ENCODE peak calls at places on chromosomes 16 and 17, in six cellular contexts. V, Y, T, B, Z and D are unnamed samples.

GRCh38 chr17:82917656-82918345 is 78.0 kb upstream of the ZNF750 start:
- DNase-seq in B (no peak), Z (peak), T (no peak), V (peak), Y (peak), D (peak)

GRCh38 chr16:54285414-54286066 is 1.0 kb downstream of the IRX3 start:
- DNase-seq in B (peak), T (no peak), Z (peak), V (peak), Y (peak), D (peak)

GRCh38 chr17:6052926-6053325 is 17.3 kb upstream of the WSCD1 start:
- DNase-seq in V (no peak), B (no peak), Z (no peak), T (no peak), Y (no peak), D (no peak)

GRCh38 chr17:8116779-8117178 is 1.5 kb downstream of the ALOXE3 start:
- DNase-seq in T (no peak), Z (no peak), V (peak), Y (no peak), B (no peak), D (no peak)

GRCh38 chr17:17849147-17849820 is 12.5 kb upstream of the SREBF1 start:
- DNase-seq in Y (no peak), Z (peak), V (peak), B (peak), T (peak), D (no peak)

GRCh38 chr16:2799852-2800226 is 1.6 kb downstream of the PRSS41 start:
- DNase-seq in V (peak), Y (peak), B (no peak), T (no peak), Z (no peak), D (no peak)

GRCh38 chr16:19137621-19138128 is 23.9 kb downstream of the ITPRIPL2 start:
- DNase-seq in V (no peak), Y (no peak), B (no peak), T (no peak), Z (no peak), D (no peak)

GRCh38 chr16:66401610-66402009 is 25.5 kb upstream of the BEAN1 start:
- DNase-seq in T (no peak), B (no peak), V (no peak), Y (no peak), Z (no peak), D (no peak)

GRCh38 chr17:50957600-50958575 is 91.7 kb upstream of the TOB1 start:
- DNase-seq in Y (no peak), V (no peak), B (no peak), Z (no peak), T (no peak), D (no peak)

GRCh38 chr17:1710807-1711553 is 803 bp upstream of the TLCD2 start:
- DNase-seq in Y (no peak), Z (no peak), V (no peak), T (no peak), B (no peak), D (no peak)

GRCh38 chr17:511833-512251 is 159.2 kb upstream of the RPH3AL start:
- DNase-seq in V (no peak), B (peak), T (no peak), Z (no peak), Y (no peak), D (no peak)

GRCh38 chr16:5325932-5326331 is 228.3 kb upstream of the EEF2KMT start:
- DNase-seq in Z (no peak), B (no peak), T (no peak), V (no peak), Y (no peak), D (no peak)
- TF ChIP-seq CTCF in Z (no peak), B (no peak), T (no peak), V (no peak), Y (no peak), D (no peak)

GRCh38 chr17:64741924-64742670 is 80.0 kb upstream of the SMURF2 start:
- DNase-seq in B (peak), Z (peak), T (peak), Y (no peak), V (no peak), D (no peak)

GRCh38 chr17:64741038-64741641 is 79.0 kb upstream of the SMURF2 start:
- DNase-seq in T (no peak), V (no peak), Y (no peak), Z (peak), B (peak), D (no peak)

GRCh38 chr17:64732336-64733006 is 70.4 kb upstream of the SMURF2 start:
- DNase-seq in T (no peak), Y (no peak), V (no peak), Z (no peak), B (peak), D (no peak)

GRCh38 chr17:64739316-64740058 is 77.4 kb upstream of the SMURF2 start:
- DNase-seq in B (peak), Z (peak), V (no peak), T (no peak), Y (no peak), D (peak)

GRCh38 chr17:64736804-64737492 is 74.8 kb upstream of the SMURF2 start:
- DNase-seq in T (no peak), B (peak), Z (peak), V (no peak), Y (peak), D (peak)
- TF ChIP-seq CTCF in T (no peak), B (peak), Z (peak), V (peak), Y (peak), D (peak)

DNA sequence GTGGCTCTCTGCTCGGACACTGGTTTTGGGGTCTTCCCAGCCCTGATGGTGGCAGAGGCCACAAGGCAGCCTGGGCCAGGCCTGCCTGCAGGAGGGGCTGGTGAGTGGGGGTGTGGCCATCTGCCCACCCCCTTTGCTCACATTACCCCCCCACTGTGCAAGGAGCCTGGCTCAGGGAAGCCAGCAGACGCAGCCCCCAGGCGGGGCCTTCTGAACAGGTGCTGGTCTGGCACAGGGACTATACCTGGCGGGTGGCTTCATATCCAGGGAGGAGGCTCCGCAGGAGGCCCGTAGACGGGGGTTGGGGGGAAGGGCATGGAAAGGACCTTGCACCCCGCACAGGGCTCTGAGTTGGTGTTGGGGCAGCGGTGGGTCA is 10.7 kb upstream of the ZFPM1 start:
- DNase-seq in B (no peak), Y (no peak), T (no peak), V (no peak), Z (no peak), D (no peak)
- TF ChIP-seq CTCF in B (no peak), Y (no peak), T (no peak), V (no peak), Z (no peak), D (no peak)

DNA sequence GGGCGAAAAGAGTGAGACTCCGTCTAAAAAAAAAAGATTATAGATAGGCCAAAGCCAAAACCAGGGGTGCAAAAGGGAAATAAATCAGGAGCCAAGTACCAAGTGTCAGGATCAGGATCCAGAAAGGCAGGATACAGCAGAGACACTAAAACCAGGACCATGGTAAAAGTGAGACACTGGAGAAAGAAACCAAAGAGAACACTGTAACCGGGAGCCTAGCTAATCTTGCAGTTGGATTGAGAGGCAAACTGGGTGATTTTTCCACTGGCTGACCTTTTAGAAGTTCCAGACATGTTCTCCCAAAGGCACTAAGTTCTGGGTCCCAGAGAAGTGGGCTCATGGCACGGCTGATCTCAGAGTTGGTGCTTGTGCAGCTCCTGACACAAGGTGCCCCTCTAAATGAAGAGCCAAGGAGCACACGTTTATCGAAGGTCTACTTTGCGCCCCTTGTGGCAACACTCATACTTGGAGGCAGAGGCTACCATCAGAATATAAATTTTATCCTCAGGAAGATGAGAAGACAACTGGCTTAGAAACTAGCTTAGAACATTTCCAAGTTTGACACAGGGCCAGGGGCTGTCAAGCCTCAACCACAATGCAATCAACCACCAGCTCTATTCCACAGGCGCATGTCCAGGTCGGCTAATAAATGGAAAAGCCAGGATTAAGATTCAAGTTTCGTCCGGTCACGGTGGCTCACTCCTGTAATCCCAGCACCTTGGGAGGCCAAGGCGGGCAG is 27.5 kb upstream of the HELZ start:
- DNase-seq in Z (peak), Y (no peak), B (no peak), V (no peak), T (no peak), D (peak)
- TF ChIP-seq CTCF in Z (peak), Y (no peak), B (peak), V (no peak), T (no peak), D (peak)

DNA sequence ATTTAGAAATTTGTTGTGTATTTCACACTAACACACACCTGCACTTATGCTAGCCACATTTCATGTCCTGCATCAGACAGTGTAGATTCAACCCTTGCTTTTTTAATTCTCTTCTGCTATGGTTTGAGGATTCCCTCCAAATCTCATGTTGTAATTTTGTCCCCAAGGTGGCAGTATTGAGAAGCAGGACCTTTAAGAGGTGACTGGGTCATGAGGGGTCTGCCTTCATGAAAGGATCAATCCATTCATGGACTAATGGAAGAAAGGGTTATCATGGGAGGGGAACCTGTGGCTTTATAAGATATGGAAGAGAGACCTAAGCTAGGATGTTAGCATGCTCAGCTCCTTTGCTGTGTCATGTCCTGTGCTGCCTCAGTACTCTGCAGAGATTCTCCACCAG is 1032.2 kb downstream of the CDH11 start:
- DNase-seq in Y (no peak), Z (peak), V (no peak), B (peak), T (no peak), D (peak)
- TF ChIP-seq CTCF in Y (no peak), Z (peak), V (peak), B (peak), T (peak), D (peak)

GRCh38 chr16:47694543-47694942 is 233.4 kb downstream of the PHKB start:
- DNase-seq in V (no peak), T (no peak), B (no peak), Z (no peak), Y (no peak), D (no peak)

GRCh38 chr16:47695746-47696145 is 234.6 kb downstream of the PHKB start:
- DNase-seq in Z (no peak), Y (no peak), B (no peak), V (no peak), T (no peak), D (no peak)

GRCh38 chr16:47699090-47699489 is 238.0 kb downstream of the PHKB start:
- DNase-seq in Z (no peak), T (no peak), V (no peak), B (no peak), Y (no peak), D (no peak)

GRCh38 chr16:47697826-47698225 is 236.7 kb downstream of the PHKB start:
- DNase-seq in V (no peak), B (no peak), Z (no peak), Y (no peak), T (no peak), D (no peak)
- TF ChIP-seq CTCF in V (no peak), B (no peak), Z (no peak), Y (no peak), T (no peak), D (no peak)